ENCODE peak calls at places on chromosome 14, in four cellular contexts. V, B, H and E are unnamed samples.

GRCh38 chr14:92846162-92846897 is 52.2 kb downstream of the GOLGA5 start:
- DNase-seq in V (no peak), B (peak), H (no peak), E (peak)

GRCh38 chr14:77570706-77571293 is 45.6 kb downstream of the SPTLC2 start:
- DNase-seq in V (no peak), B (no peak), H (no peak), E (no peak)

GRCh38 chr14:102085503-102085902 is 1.3 kb downstream of the HSP90AA1 start:
- DNase-seq in V (no peak), B (no peak), H (no peak), E (no peak)

GRCh38 chr14:75271514-75271913 is 7.1 kb upstream of the FOS start:
- DNase-seq in V (no peak), B (no peak), H (no peak), E (no peak)

GRCh38 chr14:24556756-24557155 is 19.3 kb downstream of the CTSG start:
- DNase-seq in V (no peak), B (no peak), H (no peak), E (no peak)

GRCh38 chr14:94545131-94545841 is 16.0 kb upstream of the SERPINA4 start:
- DNase-seq in V (no peak), B (no peak), H (no peak), E (no peak)

GRCh38 chr14:23185046-23185445 is 1.6 kb upstream of the SLC7A8 start:
- DNase-seq in V (no peak), B (no peak), H (no peak), E (no peak)

GRCh38 chr14:76115010-76115422 is 36.7 kb upstream of the GPATCH2L start:
- DNase-seq in V (no peak), B (no peak), H (no peak), E (no peak)

GRCh38 chr14:61041704-61042103 is 60.7 kb downstream of the SLC38A6 start:
- DNase-seq in V (no peak), B (no peak), H (no peak), E (no peak)

GRCh38 chr14:22848391-22849164 is 12.2 kb downstream of the MMP14 start:
- DNase-seq in V (no peak), B (no peak), H (no peak), E (no peak)

GRCh38 chr14:101130861-101131260 is 227.3 kb upstream of the RTL1 start:
- DNase-seq in V (no peak), B (no peak), H (no peak), E (no peak)

GRCh38 chr14:99659333-99659741 is 14.4 kb downstream of the HHIPL1 start:
- DNase-seq in V (no peak), B (no peak), H (no peak), E (no peak)

GRCh38 chr14:102493585-102493984 is 16.0 kb downstream of the ANKRD9 start:
- DNase-seq in V (no peak), B (no peak), H (no peak), E (no peak)

GRCh38 chr14:50360851-50361250 is 35.8 kb downstream of the CDKL1 start:
- DNase-seq in V (no peak), B (no peak), H (no peak), E (no peak)
- TF ChIP-seq HDAC2 in V (no peak), B (no peak), H (no peak), E (no peak)

GRCh38 chr14:39366460-39367386 is 65.5 kb downstream of the FBXO33 start:
- DNase-seq in V (no peak), B (no peak), H (no peak), E (no peak)
- TF ChIP-seq POLR2AphosphoS2 in V (no peak), B (no peak), H (no peak), E (no peak)

GRCh38 chr14:65424531-65424930 is 12.0 kb downstream of the FUT8 start:
- DNase-seq in V (no peak), B (no peak), H (no peak), E (no peak)

GRCh38 chr14:65419593-65420252 is 7.2 kb downstream of the FUT8 start:
- DNase-seq in V (no peak), B (no peak), H (no peak), E (no peak)

GRCh38 chr14:65422093-65422834 is 9.7 kb downstream of the FUT8 start:
- DNase-seq in V (no peak), B (no peak), H (no peak), E (no peak)

GRCh38 chr14:65423986-65424385 is 11.5 kb downstream of the FUT8 start:
- DNase-seq in V (no peak), B (no peak), H (no peak), E (no peak)

GRCh38 chr14:65421201-65421981 is 8.9 kb downstream of the FUT8 start:
- DNase-seq in V (no peak), B (no peak), H (no peak), E (no peak)
- TF ChIP-seq CHD2 in V (no peak), B (no peak), H (no peak), E (no peak)

GRCh38 chr14:69695664-69696527 is 71.0 kb upstream of the SRSF5 start:
- DNase-seq in V (no peak), B (no peak), H (no peak), E (no peak)
- TF ChIP-seq HDAC2 in V (no peak), B (no peak), H (no peak), E (no peak)

GRCh38 chr14:90443161-90444076 is 46.6 kb downstream of the CALM1 start:
- DNase-seq in V (no peak), B (no peak), H (no peak), E (no peak)
- TF ChIP-seq POLR2AphosphoS2 in V (no peak), B (no peak), H (no peak), E (no peak)

GRCh38 chr14:55600784-55601561 is 21.0 kb downstream of the KTN1 start:
- DNase-seq in V (no peak), B (no peak), H (no peak), E (no peak)
- TF ChIP-seq CHD2 in V (no peak), B (no peak), H (no peak), E (no peak)

GRCh38 chr14:106228541-106229158 is 702.3 kb downstream of the TMEM121 start:
- DNase-seq in V (no peak), B (no peak), H (no peak), E (no peak)
- TF ChIP-seq HDAC2 in V (no peak), B (no peak), H (no peak), E (no peak)

DNA sequence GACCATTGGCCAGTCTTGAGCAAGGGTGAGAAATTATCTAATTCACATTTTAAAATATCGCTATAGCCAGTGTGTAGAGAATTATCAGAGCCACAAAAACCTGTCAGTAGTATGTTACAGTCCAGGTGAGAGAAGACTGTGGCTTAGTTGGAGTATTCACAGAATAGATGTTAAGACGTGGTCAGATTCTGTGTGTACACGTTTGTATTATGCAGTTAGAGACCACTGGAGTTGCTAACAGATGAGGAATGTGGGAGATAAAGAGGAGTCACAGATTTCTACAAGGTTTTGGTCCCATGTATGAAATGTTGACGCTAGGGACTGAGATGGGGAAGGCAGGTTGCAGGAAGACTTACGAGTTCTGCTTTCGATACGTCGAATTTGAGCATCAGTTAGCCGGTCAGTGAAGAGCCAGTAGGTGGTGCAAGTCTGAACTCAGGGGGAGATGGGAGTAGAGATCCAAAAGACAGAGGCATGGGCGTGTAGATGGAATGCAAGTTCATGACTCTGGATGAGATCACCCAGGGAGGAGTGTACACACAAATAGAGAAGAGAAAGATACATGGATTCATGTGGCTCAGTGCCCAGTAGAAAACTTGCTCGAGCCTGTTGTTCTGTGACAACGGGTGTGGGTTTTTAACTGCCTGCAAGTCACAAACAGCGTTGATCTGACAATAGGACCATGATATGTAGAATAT is 114.8 kb upstream of the FLRT2 start:
- DNase-seq in V (peak), B (no peak), H (peak), E (no peak)
- TF ChIP-seq POLR2AphosphoS2 in V (no peak), B (no peak), H (no peak), E (no peak)

GRCh38 chr14:68377056-68377455 is 415.8 kb downstream of the ZFP36L1 start:
- DNase-seq in V (no peak), B (no peak), H (no peak), E (no peak)

GRCh38 chr14:68374682-68375081 is 418.2 kb downstream of the ZFP36L1 start:
- DNase-seq in V (no peak), B (no peak), H (no peak), E (no peak)

GRCh38 chr14:68375371-68375770 is 417.5 kb downstream of the ZFP36L1 start:
- DNase-seq in V (no peak), B (no peak), H (no peak), E (no peak)

GRCh38 chr14:68377459-68377858 is 415.4 kb downstream of the ZFP36L1 start:
- DNase-seq in V (no peak), B (no peak), H (peak), E (peak)

DNA sequence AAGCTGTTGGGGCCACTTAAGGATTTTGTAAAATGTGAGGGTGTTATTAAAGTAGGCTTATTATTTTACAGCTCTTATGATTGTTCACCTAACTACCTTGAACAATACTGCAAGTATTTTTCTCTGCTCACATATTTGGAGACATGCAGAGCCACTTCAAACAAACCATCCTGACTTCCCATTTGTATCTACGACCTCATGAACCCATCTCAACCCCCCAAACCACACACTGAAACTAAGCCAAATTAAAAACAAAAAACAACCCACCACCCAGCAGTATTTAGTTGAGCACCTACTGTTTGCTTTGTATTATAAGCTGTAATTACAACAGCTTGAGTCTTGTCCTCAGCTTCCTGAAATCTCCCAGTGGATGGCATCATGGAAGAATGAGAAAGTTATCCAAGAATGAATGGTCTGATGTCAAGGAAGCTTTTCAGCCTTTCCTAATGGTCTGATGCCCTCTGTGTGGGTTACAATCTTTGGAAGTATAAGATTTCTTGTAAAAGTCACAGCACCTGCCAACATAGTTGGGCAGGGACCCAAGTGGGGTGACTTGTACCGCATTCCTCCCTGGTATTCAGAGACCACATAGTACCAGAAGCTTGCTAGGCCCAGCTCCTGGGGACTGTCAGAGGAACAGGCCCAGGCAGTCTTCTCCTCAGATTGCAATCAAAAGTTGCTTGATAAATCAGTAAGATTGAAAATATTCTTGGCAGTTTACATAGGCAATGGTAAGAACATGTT is 416.6 kb downstream of the ZFP36L1 start:
- DNase-seq in V (no peak), B (no peak), H (no peak), E (no peak)
- TF ChIP-seq CHD2 in V (no peak), B (no peak), H (no peak), E (no peak)